ENCODE peak calls at places on chromosomes 3 and 15, in four cellular contexts. One of them, this sample, is unnamed.

GRCh38 chr3:48738926-48739616 is 22.1 kb upstream of the IP6K2 start:
- DNase-seq in neural crest cell: no peak
- DNase-seq in nephron progenitor cell: no peak
- DNase-seq in SK-MEL-5: no peak
- DNase-seq in this sample: no peak

GRCh38 chr3:11610700-11611099 is 33.0 kb downstream of the VGLL4 start:
- DNase-seq in neural crest cell: no peak
- DNase-seq in nephron progenitor cell: no peak
- DNase-seq in SK-MEL-5: no peak
- DNase-seq in this sample: no peak

GRCh38 chr3:112470791-112471190 is 28.5 kb downstream of the BTLA start:
- DNase-seq in neural crest cell: no peak
- DNase-seq in nephron progenitor cell: no peak
- DNase-seq in SK-MEL-5: no peak
- DNase-seq in this sample: no peak

GRCh38 chr3:56467108-56467507 is 1.2 kb downstream of the ERC2 start:
- DNase-seq in neural crest cell: peak
- DNase-seq in nephron progenitor cell: peak
- DNase-seq in SK-MEL-5: peak
- DNase-seq in this sample: peak

GRCh38 chr15:94119923-94120775 is 111.2 kb upstream of the MCTP2 start:
- DNase-seq in neural crest cell: peak
- DNase-seq in nephron progenitor cell: peak
- DNase-seq in SK-MEL-5: peak
- DNase-seq in this sample: peak

GRCh38 chr3:129664040-129664646 is 57.7 kb upstream of the PLXND1 start:
- DNase-seq in neural crest cell: no peak
- DNase-seq in nephron progenitor cell: no peak
- DNase-seq in SK-MEL-5: no peak
- DNase-seq in this sample: no peak

GRCh38 chr3:13011369-13012227 is 61.6 kb downstream of the IQSEC1 start:
- DNase-seq in neural crest cell: no peak
- DNase-seq in nephron progenitor cell: no peak
- DNase-seq in SK-MEL-5: no peak
- DNase-seq in this sample: no peak

GRCh38 chr3:129618901-129619671 is 12.6 kb upstream of the PLXND1 start:
- DNase-seq in neural crest cell: no peak
- DNase-seq in nephron progenitor cell: no peak
- DNase-seq in SK-MEL-5: no peak
- DNase-seq in this sample: no peak

GRCh38 chr3:40877651-40878463 is 321.4 kb upstream of the CTNNB1 start:
- DNase-seq in neural crest cell: no peak
- DNase-seq in nephron progenitor cell: no peak
- DNase-seq in SK-MEL-5: no peak
- DNase-seq in this sample: peak

GRCh38 chr15:48696627-48697312 is 51.3 kb upstream of the FBN1 start:
- DNase-seq in neural crest cell: no peak
- DNase-seq in nephron progenitor cell: no peak
- DNase-seq in SK-MEL-5: no peak
- DNase-seq in this sample: no peak

GRCh38 chr15:58985443-58985842 is 2.0 kb upstream of the RNF111 start:
- DNase-seq in neural crest cell: no peak
- DNase-seq in nephron progenitor cell: no peak
- DNase-seq in SK-MEL-5: peak
- DNase-seq in this sample: no peak